ENCODE peak calls at places on chromosomes 12 and 14, in six cellular contexts. H, Y, S, M, N and C are unnamed samples.

GRCh38 chr14:76924363-76925151 is 98.3 kb downstream of the LRRC74A start:
- DNase-seq in H (no peak), Y (peak; percentile 90), S (no peak), M (no peak), N (peak; percentile 77), C (peak; percentile 95)

GRCh38 chr14:60215127-60215444 is 33.9 kb upstream of the PPM1A start:
- DNase-seq in H (no peak), Y (no peak), S (no peak), M (no peak), N (no peak), C (no peak)

GRCh38 chr12:105931762-105932587 is 206.8 kb downstream of the NUAK1 start:
- DNase-seq in H (no peak), Y (no peak), S (no peak), M (no peak), N (no peak), C (no peak)

GRCh38 chr12:50302686-50303085 is 19.4 kb upstream of the LIMA1 start:
- DNase-seq in H (no peak), Y (no peak), S (no peak), M (no peak), N (no peak), C (no peak)

GRCh38 chr12:45674583-45674982 is 54.9 kb upstream of the ARID2 start:
- DNase-seq in H (no peak), Y (no peak), S (no peak), M (no peak), N (no peak), C (no peak)

GRCh38 chr12:115882941-115883340 is 394.6 kb downstream of the MED13L start:
- DNase-seq in H (no peak), Y (no peak), S (no peak), M (no peak), N (no peak), C (no peak)

GRCh38 chr14:99520571-99521081 is 39.4 kb downstream of the CCNK start:
- DNase-seq in H (no peak), Y (no peak), S (no peak), M (no peak), N (no peak), C (no peak)

GRCh38 chr14:81565441-81566290 is 32.0 kb upstream of the SEL1L start:
- DNase-seq in H (no peak), Y (peak; percentile 8), S (peak; percentile 29), M (no peak), N (no peak), C (no peak)

GRCh38 chr14:50233335-50234250 is 2.2 kb upstream of the SOS2 start:
- DNase-seq in H (no peak), Y (no peak), S (no peak), M (no peak), N (no peak), C (no peak)

GRCh38 chr12:104672501-104673265 is 215.9 kb downstream of the CHST11 start:
- DNase-seq in H (no peak), Y (no peak), S (no peak), M (no peak), N (no peak), C (no peak)

GRCh38 chr12:106704081-106704480 is 70.4 kb upstream of the RIC8B start:
- DNase-seq in H (no peak), Y (no peak), S (no peak), M (no peak), N (no peak), C (no peak)

GRCh38 chr14:26204954-26205479 is 392.8 kb downstream of the NOVA1 start:
- DNase-seq in H (no peak), Y (peak; percentile 61), S (no peak), M (peak; percentile 59), N (peak; percentile 56), C (no peak)

GRCh38 chr12:78584695-78585094 is 279.9 kb upstream of the SYT1 start:
- DNase-seq in H (no peak), Y (no peak), S (no peak), M (no peak), N (peak; percentile 6), C (no peak)

GRCh38 chr12:16347391-16348298 is at the start of gene MGST1:
- DNase-seq in H (no peak), Y (peak; percentile 71), S (peak; percentile 21), M (peak; percentile 73), N (peak; percentile 96), C (peak; percentile 33)

GRCh38 chr14:94663965-94664704 is 51.9 kb downstream of the SERPINA3 start:
- DNase-seq in H (no peak), Y (no peak), S (no peak), M (no peak), N (no peak), C (no peak)

GRCh38 chr12:71556881-71557280 is 106.8 kb downstream of the ZFC3H1 start:
- DNase-seq in H (no peak), Y (no peak), S (no peak), M (no peak), N (no peak), C (no peak)

GRCh38 chr14:65041434-65041915 is 54.8 kb downstream of the FNTB start:
- DNase-seq in H (no peak), Y (no peak), S (no peak), M (no peak), N (no peak), C (no peak)

GRCh38 chr12:72271741-72272661 is at the start of gene TRHDE:
- DNase-seq in H (no peak), Y (no peak), S (peak; percentile 24), M (no peak), N (no peak), C (no peak)

GRCh38 chr12:77064891-77065360 is 443 bp downstream of the E2F7 start:
- DNase-seq in H (no peak), Y (peak; percentile 64), S (no peak), M (peak; percentile 51), N (peak; percentile 45), C (no peak)

GRCh38 chr12:53190108-53190729 is 9.5 kb upstream of the CSAD start:
- DNase-seq in H (no peak), Y (peak; percentile 27), S (peak; percentile 68), M (peak; percentile 64), N (no peak), C (no peak)

GRCh38 chr12:46830731-46831334 is 5.0 kb upstream of the SLC38A4 start:
- DNase-seq in H (no peak), Y (no peak), S (no peak), M (no peak), N (no peak), C (no peak)

GRCh38 chr12:109029411-109029810 is 8.5 kb upstream of the SVOP start:
- DNase-seq in H (no peak), Y (no peak), S (no peak), M (no peak), N (no peak), C (no peak)

GRCh38 chr14:68392393-68393085 is 400.3 kb downstream of the ZFP36L1 start:
- DNase-seq in H (no peak), Y (no peak), S (no peak), M (no peak), N (no peak), C (no peak)

GRCh38 chr12:60191676-60192359 is 596.0 kb downstream of the SLC16A7 start:
- DNase-seq in H (no peak), Y (no peak), S (no peak), M (no peak), N (no peak), C (no peak)

GRCh38 chr12:7091171-7091570 is 1.1 kb downstream of the C1R start:
- DNase-seq in H (no peak), Y (no peak), S (no peak), M (no peak), N (no peak), C (no peak)

GRCh38 chr14:102906616-102907302 is 15.7 kb upstream of the AMN start:
- DNase-seq in H (no peak), Y (no peak), S (no peak), M (no peak), N (no peak), C (no peak)

GRCh38 chr12:26123482-26123980 is 1.3 kb downstream of the BHLHE41 start:
- DNase-seq in H (no peak), Y (no peak), S (peak; percentile 46), M (no peak), N (no peak), C (no peak)

GRCh38 chr14:53493895-53494294 is 340.8 kb upstream of the DDHD1 start:
- DNase-seq in H (no peak), Y (no peak), S (no peak), M (no peak), N (no peak), C (peak; percentile 77)

GRCh38 chr12:131137836-131138637 is 184.3 kb downstream of the ADGRD1 start:
- DNase-seq in H (no peak), Y (no peak), S (no peak), M (no peak), N (no peak), C (no peak)